ENCODE peak calls at places on chromosome 9, in four cellular contexts. N, O, H and L are unnamed samples.

GRCh38 chr9:107155244-107155817 is 127.7 kb upstream of the RAD23B start:
- DNase-seq in N (no peak), H (no peak), O (no peak), L (no peak)

GRCh38 chr9:38022995-38023394 is 46.0 kb downstream of the SHB start:
- DNase-seq in H (no peak), N (no peak), O (no peak), L (no peak)

GRCh38 chr9:127509955-127510299 is 58.6 kb downstream of the LRSAM1 start:
- DNase-seq in N (no peak), H (no peak), O (no peak), L (no peak)

GRCh38 chr9:132942541-132943182 is 1.8 kb downstream of the TSC1 start:
- DNase-seq in N (no peak), H (no peak), O (no peak), L (no peak)

GRCh38 chr9:91053824-91054223 is 252.2 kb downstream of the SYK start:
- DNase-seq in H (no peak), N (no peak), O (no peak), L (no peak)

GRCh38 chr9:123246534-123246933 is 21.9 kb downstream of the STRBP start:
- DNase-seq in O (no peak), N (no peak), H (no peak), L (no peak)

GRCh38 chr9:18747590-18747989 is 273.6 kb downstream of the ADAMTSL1 start:
- DNase-seq in H (no peak), O (no peak), N (no peak), L (no peak)

GRCh38 chr9:132898043-132898442 is 19.3 kb downstream of the SPACA9 start:
- DNase-seq in O (no peak), N (no peak), H (no peak), L (no peak)

GRCh38 chr9:133114451-133114885 is 6.6 kb downstream of the RALGDS start:
- DNase-seq in O (peak), H (no peak), N (no peak), L (no peak)

GRCh38 chr9:38117646-38118045 is 48.6 kb upstream of the SHB start:
- DNase-seq in O (no peak), H (no peak), N (no peak), L (peak)

GRCh38 chr9:86732514-86732913 is 214.8 kb downstream of the GAS1 start:
- DNase-seq in O (no peak), N (no peak), H (no peak), L (no peak)

GRCh38 chr9:98342103-98342818 is 86.8 kb upstream of the TBC1D2 start:
- DNase-seq in N (no peak), O (no peak), H (no peak), L (no peak)

GRCh38 chr9:81687521-81688261 is 1.7 kb downstream of the TLE1 start:
- DNase-seq in H (no peak), N (no peak), O (peak), L (peak)

GRCh38 chr9:73157811-73158210 is 6.1 kb downstream of the ANXA1 start:
- DNase-seq in N (no peak), O (no peak), H (no peak), L (no peak)
- H3K4me3 ChIP-seq in N (no peak), O (no peak), H (no peak), L (no peak)

DNA sequence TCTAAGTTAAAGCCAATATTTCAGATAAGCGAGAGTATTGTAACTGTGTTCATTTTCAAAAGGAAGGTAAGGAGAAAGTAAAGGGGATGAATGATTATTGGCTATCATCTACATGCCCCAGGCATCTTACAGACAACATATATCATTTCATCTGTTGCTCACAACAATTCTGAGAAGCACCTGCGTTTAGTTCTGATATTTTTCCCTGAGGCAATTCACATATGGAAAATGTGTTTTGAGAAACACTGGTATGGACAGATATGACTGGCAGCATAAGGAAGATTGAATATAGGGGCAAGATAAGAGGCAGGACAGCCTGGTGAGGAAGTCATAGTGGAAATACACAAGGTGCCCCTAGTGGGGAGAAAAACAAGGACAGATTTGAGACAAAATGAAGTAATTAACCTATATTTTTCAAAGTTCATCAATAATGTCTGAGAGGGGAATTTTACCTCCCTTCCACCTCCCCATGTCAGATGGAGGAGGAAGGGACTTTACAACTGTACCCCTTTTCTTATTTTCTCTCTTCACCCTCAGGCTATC is 87.7 kb upstream of the TRIM32 start:
- DNase-seq in N (no peak), H (no peak), O (no peak), L (no peak)
- TF ChIP-seq CTCF in N (no peak), H (no peak), O (no peak), L (no peak)

DNA sequence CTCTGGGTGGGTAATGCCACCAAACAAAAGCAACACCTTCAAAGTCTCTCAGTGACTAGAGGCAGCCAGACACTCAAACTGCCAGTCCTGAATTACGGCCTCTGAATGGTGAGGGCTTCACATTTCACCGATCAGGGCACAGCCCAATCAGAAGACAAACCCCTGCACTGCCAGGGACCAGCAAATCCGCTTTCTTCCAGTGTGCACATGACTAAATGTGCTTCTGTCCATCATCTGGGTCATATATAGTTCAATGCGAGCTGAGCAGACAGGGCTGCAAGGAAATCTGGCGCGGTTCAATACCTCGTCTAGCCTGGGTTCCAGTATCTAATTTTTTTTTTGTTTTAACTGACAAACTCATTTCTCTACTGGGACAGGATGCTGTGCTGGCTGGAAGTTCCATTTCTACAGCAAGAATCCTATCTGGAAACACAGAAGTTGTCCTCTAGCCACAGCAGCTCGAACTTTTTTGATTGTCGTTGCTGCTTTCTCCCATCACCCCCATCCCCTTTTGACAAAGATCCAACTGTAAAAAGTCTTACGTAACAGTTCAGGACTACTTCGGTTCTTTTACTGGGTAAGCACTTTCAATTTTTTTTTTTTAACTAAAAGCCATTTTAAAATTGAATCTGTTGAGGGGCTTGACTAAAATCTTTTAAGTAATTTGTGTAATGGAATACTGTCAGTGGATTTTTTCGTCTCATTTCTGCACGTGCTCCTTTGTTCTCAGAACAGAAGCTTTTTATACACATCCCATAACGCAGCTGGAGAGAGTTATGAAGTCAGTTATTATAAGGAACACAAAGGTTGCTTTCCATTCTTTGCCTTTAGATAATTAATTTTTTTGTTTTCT is 112.7 kb downstream of the NR6A1 start:
- DNase-seq in H (no peak), N (peak), O (peak), L (peak)
- TF ChIP-seq POLR2A in H (no peak), N (peak), O (no peak), L (no peak)

GRCh38 chr9:36864491-36865410 is 169.3 kb downstream of the PAX5 start:
- DNase-seq in N (no peak), H (no peak), O (no peak), L (no peak)
- H3K4me3 ChIP-seq in N (no peak), H (no peak), O (no peak), L (no peak)

GRCh38 chr9:135474915-135475314 is 4.7 kb upstream of the PPP1R26 start:
- DNase-seq in N (peak), H (no peak), O (no peak), L (no peak)
- TF ChIP-seq CTCF in N (peak), H (no peak), O (peak), L (no peak)

DNA sequence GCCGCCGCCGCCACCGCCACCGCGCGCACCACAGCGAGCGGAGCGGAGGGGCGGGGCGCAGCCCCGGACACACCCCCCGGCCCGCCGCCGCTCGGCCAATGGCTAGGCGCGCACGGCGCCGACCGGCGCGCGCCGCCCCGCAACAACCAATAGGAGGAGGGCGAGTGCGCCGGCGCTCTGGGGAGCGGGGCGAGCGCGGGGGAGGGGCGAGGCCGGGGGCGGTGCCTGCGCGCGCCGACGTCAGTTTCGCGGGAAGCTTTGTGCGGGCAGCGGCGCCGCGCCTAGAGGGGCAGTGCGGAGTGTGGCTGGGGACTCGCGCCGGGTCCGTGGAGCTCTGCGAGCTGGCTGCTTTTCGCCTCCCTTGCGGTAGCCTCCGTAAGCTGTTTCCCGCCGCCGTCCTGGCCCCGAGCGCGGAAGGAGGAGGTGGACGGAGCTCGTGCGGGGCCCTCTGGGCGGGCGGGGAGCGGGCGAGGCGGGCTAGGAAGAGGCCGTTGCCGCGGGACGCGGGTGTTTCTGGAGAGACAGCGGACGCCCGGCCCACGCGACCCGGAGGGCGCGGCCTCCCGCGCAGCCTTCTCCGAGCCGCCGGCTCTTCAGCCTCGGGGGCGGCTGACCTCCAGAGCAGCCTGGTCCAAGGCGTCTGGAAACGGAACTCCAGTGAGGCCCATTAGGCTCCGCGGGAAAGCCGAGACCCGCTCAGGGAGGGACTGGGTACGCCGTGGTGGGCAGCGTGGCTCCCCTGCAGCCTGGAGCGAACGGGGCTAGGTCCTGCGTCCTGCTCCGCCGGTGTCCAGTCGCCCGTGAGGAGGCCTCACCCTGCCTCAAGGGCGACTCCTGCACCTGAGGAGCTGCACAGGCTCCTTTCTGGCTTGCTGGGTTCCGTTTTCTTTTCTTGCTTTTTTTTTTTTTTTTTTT is at the start of gene ZMYND19:
- DNase-seq in O (peak), N (peak), H (no peak), L (peak)
- TF ChIP-seq POLR2A in O (no peak), N (no peak), H (no peak), L (no peak)

GRCh38 chr9:21683484-21684175 is 118.8 kb upstream of the MTAP start:
- DNase-seq in H (no peak), N (no peak), O (no peak), L (no peak)
- H3K4me3 ChIP-seq in H (no peak), N (no peak), O (no peak), L (no peak)